ENCODE peak calls at places on chromosomes 3 and 15, in nine cellular contexts. A is psoas muscle; Z is mesendoderm; D is naive thymus-derived CD4-positive, alpha-beta T cell; S is testis; F is adipocyte; H is heart right ventricle; C is right atrium auricular region; O is endodermal cell. Q is an unnamed sample.

GRCh38 chr3:187136936-187137335 is 2.4 kb downstream of the RPL39L start:
- DNase-seq in A (no peak), Z (no peak), D (no peak), S (no peak), F (peak; percentile 15), H (no peak), C (no peak), O (no peak), Q (no peak)

GRCh38 chr15:31364301-31365031 is 37.8 kb downstream of the KLF13 start:
- DNase-seq in A (no peak), Z (peak; percentile 86), D (no peak), S (peak; percentile 56), F (no peak), H (no peak), C (no peak), O (peak; percentile 63), Q (peak; percentile 56)

GRCh38 chr3:60250210-60250609 is 1001.0 kb downstream of the FHIT start:
- DNase-seq in A (no peak), Z (no peak), D (no peak), S (no peak), F (no peak), H (no peak), C (no peak), O (no peak), Q (no peak)

GRCh38 chr3:14780927-14781507 is 37.7 kb upstream of the FGD5 start:
- DNase-seq in A (peak; percentile 35), Z (peak; percentile 88), D (no peak), S (peak; percentile 68), F (peak; percentile 20), H (peak; percentile 46), C (no peak), O (peak; percentile 93), Q (peak; percentile 79)

GRCh38 chr15:71914092-71914491 is 103.7 kb downstream of the NR2E3 start:
- DNase-seq in A (no peak), Z (no peak), D (no peak), S (no peak), F (no peak), H (no peak), C (no peak), O (no peak), Q (no peak)

GRCh38 chr15:40929730-40930429 is 740 bp downstream of the DLL4 start:
- DNase-seq in A (peak; percentile 53), Z (no peak), D (no peak), S (peak; percentile 47), F (peak; percentile 81), H (no peak), C (no peak), O (peak; percentile 84), Q (no peak)

GRCh38 chr3:19543212-19543841 is 390.7 kb downstream of the EFHB start:
- DNase-seq in A (no peak), Z (peak; percentile 76), D (no peak), S (peak; percentile 27), F (peak; percentile 0), H (no peak), C (no peak), O (peak; percentile 67), Q (peak; percentile 26)

GRCh38 chr15:32715276-32715675 is 2.5 kb upstream of the GREM1 start:
- DNase-seq in A (no peak), Z (no peak), D (no peak), S (no peak), F (no peak), H (no peak), C (no peak), O (no peak), Q (no peak)

GRCh38 chr15:38707802-38708671 is 143.4 kb upstream of the RASGRP1 start:
- DNase-seq in A (no peak), Z (peak; percentile 72), D (peak; percentile 51), S (peak; percentile 43), F (peak; percentile 84), H (peak; percentile 13), C (no peak), O (peak; percentile 79), Q (peak; percentile 71)

GRCh38 chr3:73846951-73847350 is 222.2 kb upstream of the PDZRN3 start:
- DNase-seq in A (no peak), Z (peak; percentile 65), D (no peak), S (no peak), F (no peak), H (no peak), C (no peak), O (no peak), Q (no peak)

GRCh38 chr3:15964605-15965061 is 166.9 kb upstream of the ANKRD28 start:
- DNase-seq in A (peak; percentile 68), Z (peak; percentile 69), D (no peak), S (peak; percentile 30), F (peak; percentile 70), H (no peak), C (no peak), O (peak; percentile 55), Q (peak; percentile 54)

GRCh38 chr3:146746190-146746589 is 141.0 kb upstream of the PLSCR5 start:
- DNase-seq in A (no peak), Z (no peak), D (no peak), S (no peak), F (peak; percentile 42), H (no peak), C (no peak), O (no peak), Q (no peak)

GRCh38 chr15:65086680-65087111 is 10.2 kb downstream of the KBTBD13 start:
- DNase-seq in A (no peak), Z (no peak), D (no peak), S (no peak), F (no peak), H (no peak), C (no peak), O (no peak), Q (no peak)

GRCh38 chr15:65085990-65086679 is 9.6 kb downstream of the KBTBD13 start:
- DNase-seq in A (no peak), Z (peak; percentile 78), D (no peak), S (peak; percentile 65), F (peak; percentile 32), H (no peak), C (no peak), O (peak; percentile 89), Q (peak; percentile 46)

GRCh38 chr15:65083262-65083701 is 6.7 kb downstream of the KBTBD13 start:
- DNase-seq in A (no peak), Z (peak; percentile 87), D (no peak), S (peak; percentile 61), F (peak; percentile 43), H (no peak), C (no peak), O (peak; percentile 82), Q (no peak)

GRCh38 chr15:65085207-65085753 is 8.7 kb downstream of the KBTBD13 start:
- DNase-seq in A (no peak), Z (no peak), D (no peak), S (no peak), F (no peak), H (no peak), C (no peak), O (peak; percentile 44), Q (no peak)

DNA sequence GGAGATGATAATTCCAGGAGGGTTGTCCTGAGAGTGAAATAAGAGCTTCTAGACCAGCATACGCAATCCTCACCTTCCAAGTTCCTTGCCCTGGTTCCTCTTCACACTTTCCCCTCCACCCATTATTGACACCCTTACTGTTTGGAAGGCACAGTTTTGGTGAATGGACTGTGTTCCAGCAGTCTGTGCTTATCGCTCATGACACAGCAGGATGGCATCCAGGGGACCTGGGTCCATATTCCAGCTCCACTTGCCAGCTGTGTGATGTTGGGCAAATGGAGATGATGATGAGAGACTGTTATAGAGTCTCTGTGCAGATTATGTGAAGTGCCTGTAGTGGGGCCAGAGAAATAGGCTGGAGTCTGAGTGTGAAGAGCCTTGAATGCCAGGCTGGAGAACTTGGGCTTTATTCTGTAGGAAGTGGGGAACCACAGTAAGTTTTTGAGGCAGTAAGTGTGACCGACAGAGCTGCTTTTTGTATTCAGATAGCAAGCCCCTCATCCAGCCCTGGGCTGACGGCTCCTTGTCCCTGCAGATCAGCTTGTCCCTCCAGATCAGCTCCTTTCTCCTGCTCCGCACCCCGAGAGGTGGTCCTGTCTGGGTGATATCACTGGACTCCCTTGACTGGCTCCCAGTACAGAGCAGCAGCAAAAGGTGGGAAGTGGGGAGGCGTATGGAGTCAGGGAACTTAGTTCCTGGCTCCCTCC is 8.1 kb downstream of the KBTBD13 start:
- DNase-seq in A (no peak), Z (no peak), D (no peak), S (no peak), F (no peak), H (no peak), C (no peak), O (no peak), Q (peak; percentile 79)
- H3K4me1 ChIP-seq in A (peaks cover 61% of the 10 kb centered on the region), Z (peaks cover 21% of the 10 kb centered on the region), D (no peaks in the 10 kb centered on the region), S (peaks cover 48% of the 10 kb centered on the region), F (peaks cover 28% of the 10 kb centered on the region), H (peaks cover 77% of the 10 kb centered on the region), C (no peaks in the 10 kb centered on the region), O (peaks cover 40% of the 10 kb centered on the region), Q (peaks cover 19% of the 10 kb centered on the region)

GRCh38 chr15:58065445-58066041 is at the start of gene ALDH1A2:
- DNase-seq in A (peak; percentile 10), Z (peak; percentile 42), D (no peak), S (peak; percentile 81), F (peak; percentile 15), H (peak; percentile 25), C (peak; percentile 75), O (peak; percentile 78), Q (no peak)
- H3K27me3 ChIP-seq in A (peaks cover 3% of the 10 kb centered on the region), Z (peaks cover 31% of the 10 kb centered on the region), D (peaks cover 10% of the 10 kb centered on the region), S (no peaks in the 10 kb centered on the region), F (peaks cover 54% of the 10 kb centered on the region), H (peaks cover 52% of the 10 kb centered on the region), C (peaks cover 7% of the 10 kb centered on the region), O (peaks cover 98% of the 10 kb centered on the region), Q (peaks cover 20% of the 10 kb centered on the region)

DNA sequence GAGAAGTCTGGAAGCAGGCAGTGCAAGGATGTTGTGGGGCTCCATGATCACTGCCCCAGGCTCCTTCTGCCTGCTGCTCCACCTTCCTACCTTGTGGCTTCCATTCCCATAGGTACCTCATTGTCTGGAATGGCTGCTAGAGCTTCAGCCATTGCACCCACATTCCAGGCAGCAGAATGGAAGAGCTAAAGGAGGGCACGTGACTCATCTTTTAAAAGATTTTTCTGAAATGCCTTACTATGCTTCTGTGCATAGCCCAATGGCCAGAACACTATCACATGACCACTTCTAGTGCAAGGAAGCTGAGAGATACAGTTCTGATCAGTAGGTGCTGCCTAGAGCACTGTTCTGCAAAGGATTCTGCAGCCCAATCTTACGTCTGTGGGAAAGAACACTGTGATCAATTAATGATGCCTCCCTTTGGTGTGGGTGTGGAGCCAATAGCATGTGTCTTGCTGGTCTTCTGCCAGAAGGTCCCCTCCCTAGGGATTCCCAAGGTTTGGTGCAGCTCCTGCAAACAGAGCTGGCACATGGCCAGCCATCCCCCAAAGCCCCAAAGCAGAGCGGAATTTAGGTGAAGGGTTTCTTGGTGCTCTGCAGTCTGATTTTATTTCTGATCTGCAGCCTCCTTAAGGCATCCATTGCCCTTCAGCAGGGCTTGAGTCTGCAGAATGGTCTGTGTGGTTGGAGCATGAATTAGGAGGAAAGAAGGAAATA is 34.3 kb downstream of the SPSB4 start:
- DNase-seq in A (no peak), Z (no peak), D (no peak), S (no peak), F (no peak), H (no peak), C (no peak), O (peak; percentile 43), Q (no peak)
- H3K4me3 ChIP-seq in A (no peak overlapping the region), Z (no peak overlapping the region), D (no peak overlapping the region), S (no peak overlapping the region), F (no peak overlapping the region), H (no peak overlapping the region), C (no peak overlapping the region), O (no peak overlapping the region), Q (no peak overlapping the region)

DNA sequence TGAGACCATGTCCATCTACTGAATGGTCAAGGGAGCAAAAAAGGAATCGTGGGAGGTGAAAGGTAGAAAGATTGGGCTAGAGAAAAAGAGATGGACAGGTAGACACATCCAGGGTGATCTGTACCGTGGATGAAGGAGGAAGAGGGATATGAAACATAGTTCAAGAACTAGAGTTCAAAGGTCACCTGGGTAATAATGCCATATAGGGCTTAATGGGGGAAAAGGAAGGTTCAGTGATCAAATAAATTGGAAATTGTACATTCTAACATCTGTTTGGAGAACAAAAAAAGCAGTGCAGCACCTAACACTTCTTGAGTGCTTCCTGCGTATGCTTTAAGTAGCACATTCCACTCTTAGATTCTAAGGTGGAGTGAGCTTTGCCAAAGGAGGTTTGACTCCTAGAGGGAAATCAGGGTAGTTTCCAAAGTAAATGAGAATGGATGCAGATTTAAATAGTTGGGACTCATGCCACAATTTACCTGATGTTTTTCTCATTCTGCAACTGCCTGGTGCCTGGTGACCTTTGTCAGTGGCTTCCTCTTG is 46.6 kb downstream of the MITF start:
- DNase-seq in A (no peak), Z (peak; percentile 24), D (no peak), S (no peak), F (no peak), H (no peak), C (no peak), O (no peak), Q (no peak)
- H3K4me1 ChIP-seq in A (peaks cover 68% of the 10 kb centered on the region), Z (peaks cover 4% of the 10 kb centered on the region), D (no peaks in the 10 kb centered on the region), S (peaks cover 12% of the 10 kb centered on the region), F (peaks cover 50% of the 10 kb centered on the region), H (peaks cover 59% of the 10 kb centered on the region), C (no peaks in the 10 kb centered on the region), O (peaks cover 15% of the 10 kb centered on the region), Q (no peaks in the 10 kb centered on the region)